ENCODE peak calls at places on chromosomes 11 and 22, in seven cellular contexts. One of them, this sample, is unnamed.
A peak's percentile ranks its signal among the peaks of the same experiment; 100 is the strongest.

GRCh38 chr11:1735271-1735670 is 15.1 kb downstream of the IFITM10 start:
- DNase-seq in astrocyte of the cerebellum: no peak
- DNase-seq in lower leg skin: peak; percentile 69
- DNase-seq in left lung: no peak
- DNase-seq in GM23338: no peak
- DNase-seq in astrocyte of the spinal cord: no peak
- DNase-seq in A549: no peak
- DNase-seq in this sample: no peak

GRCh38 chr11:83241291-83241946 is 44.7 kb downstream of the CCDC90B start:
- DNase-seq in astrocyte of the cerebellum: peak; percentile 43
- DNase-seq in lower leg skin: no peak
- DNase-seq in left lung: no peak
- DNase-seq in GM23338: peak; percentile 88
- DNase-seq in astrocyte of the spinal cord: peak; percentile 72
- DNase-seq in A549: peak; percentile 64
- DNase-seq in this sample: peak; percentile 78

GRCh38 chr11:18384157-18384641 is 10.2 kb upstream of the LDHA start:
- DNase-seq in astrocyte of the cerebellum: peak; percentile 86
- DNase-seq in lower leg skin: peak; percentile 93
- DNase-seq in left lung: peak; percentile 60
- DNase-seq in GM23338: no peak
- DNase-seq in astrocyte of the spinal cord: peak; percentile 94
- DNase-seq in A549: peak; percentile 88
- DNase-seq in this sample: peak; percentile 81

GRCh38 chr11:45800261-45800660 is 4.7 kb upstream of the SLC35C1 start:
- DNase-seq in astrocyte of the cerebellum: no peak
- DNase-seq in lower leg skin: no peak
- DNase-seq in left lung: no peak
- DNase-seq in GM23338: no peak
- DNase-seq in astrocyte of the spinal cord: no peak
- DNase-seq in A549: no peak
- DNase-seq in this sample: no peak

GRCh38 chr11:75656044-75656726 is 12.7 kb downstream of the MAP6 start:
- DNase-seq in astrocyte of the cerebellum: no peak
- DNase-seq in lower leg skin: no peak
- DNase-seq in left lung: no peak
- DNase-seq in GM23338: no peak
- DNase-seq in astrocyte of the spinal cord: no peak
- DNase-seq in A549: no peak
- DNase-seq in this sample: no peak

GRCh38 chr11:35313066-35313765 is 106.1 kb downstream of the SLC1A2 start:
- DNase-seq in astrocyte of the cerebellum: no peak
- DNase-seq in lower leg skin: no peak
- DNase-seq in left lung: no peak
- DNase-seq in GM23338: no peak
- DNase-seq in astrocyte of the spinal cord: no peak
- DNase-seq in A549: no peak
- DNase-seq in this sample: no peak

GRCh38 chr11:64571410-64572091 is 19.5 kb upstream of the SLC22A12 start:
- DNase-seq in astrocyte of the cerebellum: no peak
- DNase-seq in lower leg skin: peak; percentile 84
- DNase-seq in left lung: no peak
- DNase-seq in GM23338: peak; percentile 65
- DNase-seq in astrocyte of the spinal cord: no peak
- DNase-seq in A549: no peak
- DNase-seq in this sample: peak; percentile 54

GRCh38 chr22:22097727-22098228 is 115.2 kb upstream of the TOP3B start:
- DNase-seq in astrocyte of the cerebellum: no peak
- DNase-seq in lower leg skin: no peak
- DNase-seq in left lung: no peak
- DNase-seq in GM23338: no peak
- DNase-seq in astrocyte of the spinal cord: no peak
- DNase-seq in A549: no peak
- DNase-seq in this sample: no peak

GRCh38 chr11:93072236-93072635 is 102.8 kb downstream of the MTNR1B start:
- DNase-seq in astrocyte of the cerebellum: no peak
- DNase-seq in lower leg skin: no peak
- DNase-seq in left lung: no peak
- DNase-seq in GM23338: peak; percentile 71
- DNase-seq in astrocyte of the spinal cord: no peak
- DNase-seq in A549: no peak
- DNase-seq in this sample: no peak

GRCh38 chr11:18321991-18322711 is at the start of the genes GTF2H1 and HPS5:
- DNase-seq in astrocyte of the cerebellum: peak; percentile 97
- DNase-seq in lower leg skin: peak; percentile 99
- DNase-seq in left lung: peak; percentile 98
- DNase-seq in GM23338: peak; percentile 99
- DNase-seq in astrocyte of the spinal cord: peak; percentile 98
- DNase-seq in A549: peak; percentile 98
- DNase-seq in this sample: peak; percentile 99

GRCh38 chr11:134592391-134592990 is 180.4 kb upstream of the B3GAT1 start:
- DNase-seq in astrocyte of the cerebellum: no peak
- DNase-seq in lower leg skin: no peak
- DNase-seq in left lung: peak; percentile 20
- DNase-seq in GM23338: peak; percentile 88
- DNase-seq in astrocyte of the spinal cord: no peak
- DNase-seq in A549: no peak
- DNase-seq in this sample: peak; percentile 1

GRCh38 chr22:33842421-33843094 is 77.7 kb downstream of the LARGE1 start:
- DNase-seq in astrocyte of the cerebellum: no peak
- DNase-seq in lower leg skin: no peak
- DNase-seq in left lung: no peak
- DNase-seq in GM23338: no peak
- DNase-seq in astrocyte of the spinal cord: no peak
- DNase-seq in A549: no peak
- DNase-seq in this sample: no peak

GRCh38 chr11:65615950-65616574 is 486 bp downstream of the PCNX3 start:
- DNase-seq in astrocyte of the cerebellum: no peak
- DNase-seq in lower leg skin: no peak
- DNase-seq in left lung: no peak
- DNase-seq in GM23338: peak; percentile 57
- DNase-seq in astrocyte of the spinal cord: no peak
- DNase-seq in A549: peak; percentile 46
- DNase-seq in this sample: no peak

GRCh38 chr11:68974421-68975194 is 6.2 kb downstream of the MRGPRD start:
- DNase-seq in astrocyte of the cerebellum: no peak
- DNase-seq in lower leg skin: peak; percentile 50
- DNase-seq in left lung: peak; percentile 28
- DNase-seq in GM23338: peak; percentile 68
- DNase-seq in astrocyte of the spinal cord: no peak
- DNase-seq in A549: peak; percentile 62
- DNase-seq in this sample: peak; percentile 37

GRCh38 chr11:96207459-96208449 is 135.2 kb downstream of the MAML2 start:
- DNase-seq in astrocyte of the cerebellum: no peak
- DNase-seq in lower leg skin: no peak
- DNase-seq in left lung: no peak
- DNase-seq in GM23338: no peak
- DNase-seq in astrocyte of the spinal cord: no peak
- DNase-seq in A549: no peak
- DNase-seq in this sample: no peak

GRCh38 chr22:47043835-47044721 is 281.6 kb downstream of the TBC1D22A start:
- DNase-seq in astrocyte of the cerebellum: no peak
- DNase-seq in lower leg skin: no peak
- DNase-seq in left lung: peak; percentile 50
- DNase-seq in GM23338: peak; percentile 49
- DNase-seq in astrocyte of the spinal cord: peak; percentile 18
- DNase-seq in A549: no peak
- DNase-seq in this sample: peak; percentile 14

GRCh38 chr11:69640995-69641581 is at the start of gene CCND1:
- DNase-seq in astrocyte of the cerebellum: peak; percentile 87
- DNase-seq in lower leg skin: peak; percentile 94
- DNase-seq in left lung: peak; percentile 71
- DNase-seq in GM23338: peak; percentile 93
- DNase-seq in astrocyte of the spinal cord: peak; percentile 93
- DNase-seq in A549: peak; percentile 71
- DNase-seq in this sample: peak; percentile 92

GRCh38 chr11:127998421-127998820 is 588.9 kb downstream of the ETS1 start:
- DNase-seq in astrocyte of the cerebellum: no peak
- DNase-seq in lower leg skin: no peak
- DNase-seq in left lung: no peak
- DNase-seq in GM23338: no peak
- DNase-seq in astrocyte of the spinal cord: no peak
- DNase-seq in A549: no peak
- DNase-seq in this sample: no peak

GRCh38 chr11:90243534-90243933 is 20.7 kb upstream of the CHORDC1 start:
- DNase-seq in astrocyte of the cerebellum: no peak
- DNase-seq in lower leg skin: no peak
- DNase-seq in left lung: no peak
- DNase-seq in GM23338: peak; percentile 37
- DNase-seq in astrocyte of the spinal cord: no peak
- DNase-seq in A549: no peak
- DNase-seq in this sample: no peak

GRCh38 chr11:27497284-27497866 is 9.2 kb downstream of the LIN7C start:
- DNase-seq in astrocyte of the cerebellum: peak; percentile 4
- DNase-seq in lower leg skin: no peak
- DNase-seq in left lung: no peak
- DNase-seq in GM23338: peak; percentile 17
- DNase-seq in astrocyte of the spinal cord: peak; percentile 45
- DNase-seq in A549: no peak
- DNase-seq in this sample: peak; percentile 44

GRCh38 chr11:13238879-13239514 is 38.6 kb upstream of the BMAL1 start:
- DNase-seq in astrocyte of the cerebellum: no peak
- DNase-seq in lower leg skin: no peak
- DNase-seq in left lung: peak; percentile 48
- DNase-seq in GM23338: peak; percentile 86
- DNase-seq in astrocyte of the spinal cord: peak; percentile 33
- DNase-seq in A549: peak; percentile 57
- DNase-seq in this sample: peak; percentile 62

GRCh38 chr22:16917144-16918003 is 90.6 kb downstream of the GAB4 start:
- DNase-seq in astrocyte of the cerebellum: no peak
- DNase-seq in lower leg skin: peak; percentile 91
- DNase-seq in left lung: peak; percentile 40
- DNase-seq in GM23338: peak; percentile 90
- DNase-seq in astrocyte of the spinal cord: peak; percentile 3
- DNase-seq in A549: peak; percentile 33
- DNase-seq in this sample: peak; percentile 59
- TF ChIP-seq CTCF in astrocyte of the cerebellum: peak; percentile 40
- TF ChIP-seq CTCF in lower leg skin: no peak
- TF ChIP-seq CTCF in left lung: peak; percentile 55
- TF ChIP-seq CTCF in GM23338: peak; percentile 75
- TF ChIP-seq CTCF in astrocyte of the spinal cord: peak; percentile 33
- TF ChIP-seq CTCF in A549: peak; percentile 35
- TF ChIP-seq CTCF in this sample: peak; percentile 68

GRCh38 chr22:43827336-43827735 is 15.2 kb upstream of the EFCAB6 start:
- DNase-seq in astrocyte of the cerebellum: no peak
- DNase-seq in lower leg skin: peak; percentile 12
- DNase-seq in left lung: no peak
- DNase-seq in GM23338: no peak
- DNase-seq in astrocyte of the spinal cord: no peak
- DNase-seq in A549: no peak
- DNase-seq in this sample: no peak

GRCh38 chr22:43827926-43828710 is 16.0 kb upstream of the EFCAB6 start:
- DNase-seq in astrocyte of the cerebellum: no peak
- DNase-seq in lower leg skin: peak; percentile 66
- DNase-seq in left lung: peak; percentile 10
- DNase-seq in GM23338: no peak
- DNase-seq in astrocyte of the spinal cord: no peak
- DNase-seq in A549: no peak
- DNase-seq in this sample: no peak

GRCh38 chr22:43825651-43826050 is 13.5 kb upstream of the EFCAB6 start:
- DNase-seq in astrocyte of the cerebellum: no peak
- DNase-seq in lower leg skin: peak; percentile 21
- DNase-seq in left lung: no peak
- DNase-seq in GM23338: no peak
- DNase-seq in astrocyte of the spinal cord: no peak
- DNase-seq in A549: no peak
- DNase-seq in this sample: no peak

GRCh38 chr22:43824724-43825485 is 12.8 kb upstream of the EFCAB6 start:
- DNase-seq in astrocyte of the cerebellum: no peak
- DNase-seq in lower leg skin: peak; percentile 70
- DNase-seq in left lung: peak; percentile 25
- DNase-seq in GM23338: no peak
- DNase-seq in astrocyte of the spinal cord: no peak
- DNase-seq in A549: no peak
- DNase-seq in this sample: no peak

GRCh38 chr22:43826142-43827093 is 14.3 kb upstream of the EFCAB6 start:
- DNase-seq in astrocyte of the cerebellum: peak; percentile 67
- DNase-seq in lower leg skin: peak; percentile 83
- DNase-seq in left lung: no peak
- DNase-seq in GM23338: no peak
- DNase-seq in astrocyte of the spinal cord: peak; percentile 86
- DNase-seq in A549: peak; percentile 33
- DNase-seq in this sample: peak; percentile 71
- TF ChIP-seq CTCF in astrocyte of the cerebellum: peak; percentile 42
- TF ChIP-seq CTCF in lower leg skin: no peak
- TF ChIP-seq CTCF in left lung: peak; percentile 18
- TF ChIP-seq CTCF in GM23338: no peak
- TF ChIP-seq CTCF in astrocyte of the spinal cord: peak; percentile 27
- TF ChIP-seq CTCF in A549: peak; percentile 58
- TF ChIP-seq CTCF in this sample: peak; percentile 34

DNA sequence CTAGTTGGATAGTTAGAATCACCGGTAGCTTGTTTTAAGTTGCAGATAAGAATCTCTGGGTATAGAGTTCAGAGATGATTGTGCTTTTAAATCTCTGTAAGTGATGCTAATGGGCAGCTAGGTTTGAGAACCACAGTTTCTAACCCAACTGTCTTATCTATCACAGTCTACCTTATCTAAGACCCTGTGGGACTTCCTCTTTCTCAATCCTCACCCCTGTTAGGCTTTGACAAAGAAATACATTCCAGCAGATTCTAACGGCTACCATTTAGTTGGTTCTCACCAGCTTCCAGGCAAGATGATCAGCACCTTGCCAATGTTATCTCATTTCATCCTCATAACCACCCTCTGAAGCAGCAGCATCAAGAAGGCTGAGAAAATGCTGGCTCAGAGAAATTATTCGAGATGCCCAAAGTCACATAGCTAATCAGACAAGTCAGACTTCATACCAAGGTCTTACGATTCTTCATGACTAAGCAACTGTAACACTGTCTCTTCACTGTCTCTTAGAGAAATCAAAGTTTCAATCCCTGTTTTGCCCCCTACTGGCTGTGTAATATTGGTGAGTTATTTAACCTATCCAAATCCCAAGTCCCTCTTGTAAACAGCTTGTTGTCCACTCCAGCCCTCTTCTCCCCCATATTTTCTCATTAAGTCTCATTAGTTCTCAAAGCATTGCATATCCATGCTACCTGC is 192.4 kb upstream of the API5 start:
- DNase-seq in astrocyte of the cerebellum: no peak
- DNase-seq in lower leg skin: no peak
- DNase-seq in left lung: no peak
- DNase-seq in GM23338: peak; percentile 12
- DNase-seq in astrocyte of the spinal cord: no peak
- DNase-seq in A549: no peak
- DNase-seq in this sample: no peak
- TF ChIP-seq CTCF in astrocyte of the cerebellum: no peak
- TF ChIP-seq CTCF in lower leg skin: no peak
- TF ChIP-seq CTCF in left lung: no peak
- TF ChIP-seq CTCF in GM23338: peak; percentile 27
- TF ChIP-seq CTCF in astrocyte of the spinal cord: no peak
- TF ChIP-seq CTCF in A549: no peak
- TF ChIP-seq CTCF in this sample: no peak

DNA sequence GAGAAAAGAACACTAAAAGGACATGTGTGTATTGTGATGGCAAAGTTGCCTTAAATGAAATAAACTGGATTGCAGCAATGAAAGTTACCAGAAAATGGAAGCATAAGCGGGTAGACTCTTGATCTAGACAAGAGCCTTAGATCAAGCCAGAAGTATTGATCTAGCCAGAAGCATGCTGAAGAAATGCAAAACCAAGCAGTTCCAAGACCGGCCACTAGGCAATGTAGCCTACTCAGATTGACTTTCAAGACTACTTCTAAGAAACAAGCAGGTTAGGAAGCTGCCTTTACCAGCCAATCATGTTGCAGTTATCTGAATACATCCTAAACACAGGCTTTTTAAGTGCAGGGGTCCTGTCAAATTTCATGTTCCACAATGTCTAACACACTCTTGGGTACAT is 54.6 kb downstream of the KCNA4 start:
- DNase-seq in astrocyte of the cerebellum: no peak
- DNase-seq in lower leg skin: no peak
- DNase-seq in left lung: no peak
- DNase-seq in GM23338: peak; percentile 87
- DNase-seq in astrocyte of the spinal cord: no peak
- DNase-seq in A549: no peak
- DNase-seq in this sample: peak; percentile 2
- TF ChIP-seq CTCF in astrocyte of the cerebellum: peak; percentile 20
- TF ChIP-seq CTCF in lower leg skin: no peak
- TF ChIP-seq CTCF in left lung: no peak
- TF ChIP-seq CTCF in GM23338: peak; percentile 69
- TF ChIP-seq CTCF in astrocyte of the spinal cord: no peak
- TF ChIP-seq CTCF in A549: no peak
- TF ChIP-seq CTCF in this sample: peak; percentile 23